ENCODE peak calls at places on chromosomes 1 and 21, in seven cellular contexts. T, P, F, J, W, X and I are unnamed samples.

GRCh38 chr1:169295846-169296245 is 71.8 kb downstream of the NME7 start:
- DNase-seq in T (no peak), P (no peak), F (no peak), J (no peak), W (no peak), X (no peak), I (no peak)

GRCh38 chr1:228039986-228040385 is 33.2 kb downstream of the WNT3A start:
- DNase-seq in T (no peak), P (no peak), F (no peak), J (no peak), W (no peak), X (no peak), I (no peak)

GRCh38 chr1:10615932-10616671 is 141.4 kb downstream of the PEX14 start:
- DNase-seq in T (no peak), P (no peak), F (no peak), J (no peak), W (no peak), X (no peak), I (no peak)

GRCh38 chr1:231827337-231828105 is 200.9 kb downstream of the DISC1 start:
- DNase-seq in T (no peak), P (peak), F (no peak), J (no peak), W (no peak), X (no peak), I (peak)

GRCh38 chr1:163186910-163187309 is 15.8 kb downstream of the RGS5 start:
- DNase-seq in T (no peak), P (no peak), F (no peak), J (no peak), W (no peak), X (no peak), I (no peak)

GRCh38 chr1:221100196-221100950 is 221.1 kb downstream of the HLX start:
- DNase-seq in T (no peak), P (peak), F (no peak), J (no peak), W (no peak), X (peak), I (peak)

GRCh38 chr21:31260790-31261189 is 83.3 kb downstream of the TIAM1 start:
- DNase-seq in T (no peak), P (peak), F (no peak), J (no peak), W (no peak), X (no peak), I (no peak)

GRCh38 chr1:55039342-55040082 is at the start of gene PCSK9:
- DNase-seq in T (peak), P (peak), F (no peak), J (peak), W (no peak), X (peak), I (peak)

GRCh38 chr1:45800899-45801298 is 2.5 kb upstream of the MAST2 start:
- DNase-seq in T (no peak), P (no peak), F (no peak), J (no peak), W (no peak), X (no peak), I (no peak)

GRCh38 chr1:89603651-89604413 is 29.1 kb upstream of the LRRC8C start:
- DNase-seq in T (no peak), P (peak), F (no peak), J (no peak), W (no peak), X (no peak), I (peak)

GRCh38 chr1:116286541-116286971 is 86.5 kb upstream of the ATP1A1 start:
- DNase-seq in T (no peak), P (peak), F (no peak), J (no peak), W (no peak), X (no peak), I (peak)

GRCh38 chr21:44639331-44639655 is 2.1 kb downstream of the KRTAP10-10 start:
- DNase-seq in T (no peak), P (no peak), F (no peak), J (no peak), W (no peak), X (no peak), I (no peak)

GRCh38 chr1:219505886-219506285 is 107.0 kb downstream of the ZC3H11B start:
- DNase-seq in T (no peak), P (no peak), F (no peak), J (no peak), W (no peak), X (no peak), I (peak)

GRCh38 chr1:178932966-178933603 is 62.2 kb upstream of the ANGPTL1 start:
- DNase-seq in T (no peak), P (no peak), F (no peak), J (no peak), W (no peak), X (no peak), I (no peak)

GRCh38 chr1:174777262-174777661 is 222.5 kb upstream of the CACYBP start:
- DNase-seq in T (no peak), P (no peak), F (peak), J (no peak), W (no peak), X (no peak), I (no peak)

GRCh38 chr1:207079706-207080246 is 8.9 kb upstream of the C4BPB start:
- DNase-seq in T (no peak), P (no peak), F (no peak), J (no peak), W (no peak), X (no peak), I (peak)

GRCh38 chr1:155219592-155220031 is 11.1 kb downstream of the MTX1 start:
- DNase-seq in T (peak), P (no peak), F (peak), J (peak), W (no peak), X (peak), I (no peak)

GRCh38 chr21:31196724-31197123 is 147.3 kb downstream of the TIAM1 start:
- DNase-seq in T (no peak), P (no peak), F (no peak), J (no peak), W (no peak), X (no peak), I (no peak)

GRCh38 chr1:3132685-3133084 is 63.7 kb downstream of the PRDM16 start:
- DNase-seq in T (no peak), P (no peak), F (no peak), J (no peak), W (no peak), X (no peak), I (no peak)

GRCh38 chr1:6052543-6053205 is 7.0 kb downstream of the KCNAB2 start:
- DNase-seq in T (peak), P (peak), F (peak), J (peak), W (peak), X (peak), I (peak)

GRCh38 chr21:25837545-25838263 is 102.9 kb downstream of the GABPA start:
- DNase-seq in T (no peak), P (peak), F (no peak), J (no peak), W (no peak), X (peak), I (peak)

GRCh38 chr1:116514708-116515525 is 55.9 kb downstream of the CD58 start:
- DNase-seq in T (no peak), P (no peak), F (no peak), J (no peak), W (peak), X (no peak), I (peak)

GRCh38 chr1:111956155-111956817 is 33.2 kb downstream of the KCND3 start:
- DNase-seq in T (no peak), P (no peak), F (no peak), J (no peak), W (no peak), X (no peak), I (no peak)

GRCh38 chr1:40312238-40313205 is 4.6 kb downstream of the COL9A2 start:
- DNase-seq in T (no peak), P (no peak), F (peak), J (peak), W (no peak), X (no peak), I (no peak)

GRCh38 chr1:212368073-212368484 is 46.6 kb downstream of the PACC1 start:
- DNase-seq in T (peak), P (peak), F (peak), J (peak), W (peak), X (peak), I (peak)

GRCh38 chr1:180920702-180921101 is 8.0 kb downstream of the KIAA1614 start:
- DNase-seq in T (peak), P (peak), F (no peak), J (no peak), W (no peak), X (no peak), I (no peak)

GRCh38 chr1:20074046-20074724 is 4.2 kb downstream of the PLA2G5 start:
- DNase-seq in T (no peak), P (peak), F (no peak), J (no peak), W (no peak), X (no peak), I (no peak)

GRCh38 chr1:20075345-20075744 is 5.4 kb downstream of the PLA2G5 start:
- DNase-seq in T (no peak), P (peak), F (no peak), J (no peak), W (no peak), X (no peak), I (no peak)

GRCh38 chr1:20076223-20076622 is 6.2 kb downstream of the PLA2G5 start:
- DNase-seq in T (no peak), P (no peak), F (no peak), J (no peak), W (no peak), X (no peak), I (no peak)

GRCh38 chr1:20073247-20073646 is 3.3 kb downstream of the PLA2G5 start:
- DNase-seq in T (no peak), P (no peak), F (peak), J (no peak), W (no peak), X (no peak), I (no peak)

DNA sequence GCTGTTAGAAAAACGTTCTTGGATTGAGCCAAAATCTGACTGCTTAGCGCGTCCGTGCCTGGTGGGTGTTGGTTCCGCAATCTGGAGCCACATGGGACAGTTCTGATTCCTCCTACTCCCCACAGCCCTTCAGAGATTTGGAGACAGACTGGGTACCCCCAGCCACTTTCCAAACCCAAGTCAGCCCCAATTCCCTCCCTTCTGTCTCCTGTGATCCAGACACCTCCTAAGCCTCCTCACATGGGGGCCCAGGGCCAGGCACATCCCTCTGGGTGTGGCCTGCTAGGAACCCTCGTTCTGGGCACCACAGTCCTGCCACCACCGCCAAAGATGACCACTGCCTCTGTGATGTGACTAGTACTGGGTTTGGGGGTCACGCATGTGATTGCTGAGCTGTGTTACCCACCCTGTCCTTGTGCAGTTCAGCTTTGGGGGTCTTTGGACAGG is 4.8 kb downstream of the PLA2G5 start:
- DNase-seq in T (no peak), P (peak), F (no peak), J (no peak), W (no peak), X (no peak), I (no peak)
- TF ChIP-seq EZH2phosphoT487 in T (no peak), P (no peak), F (no peak), J (no peak), W (no peak), X (no peak), I (no peak)

DNA sequence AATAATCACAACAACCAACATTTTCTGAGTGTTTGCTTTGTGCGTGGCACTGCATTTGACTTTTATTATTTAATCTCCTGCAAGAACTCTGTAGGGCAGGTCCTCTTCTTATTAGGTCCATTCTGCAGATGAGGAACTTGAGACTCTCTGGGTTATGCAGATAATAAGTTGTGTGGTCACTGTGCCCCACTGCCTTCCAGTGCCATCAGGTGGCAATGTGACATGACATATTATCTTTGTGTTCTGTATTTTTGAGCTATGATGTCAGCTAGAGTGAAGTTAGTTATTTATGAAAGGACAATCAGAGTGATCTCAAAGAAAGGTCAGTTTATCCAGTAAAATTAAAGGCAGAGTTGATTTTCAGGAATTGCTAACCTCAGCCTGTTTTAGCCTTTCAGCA is 196.0 kb downstream of the FMN2 start:
- DNase-seq in T (no peak), P (no peak), F (no peak), J (no peak), W (no peak), X (no peak), I (no peak)
- H3K4me2 ChIP-seq in T (no peak), P (peak), F (no peak), J (no peak), W (no peak), X (no peak), I (no peak)

GRCh38 chr1:23699280-23700179 is 7.9 kb downstream of the RPL11 start:
- DNase-seq in T (no peak), P (peak), F (no peak), J (no peak), W (no peak), X (no peak), I (no peak)
- TF ChIP-seq EZH2phosphoT487 in T (peak), P (no peak), F (no peak), J (no peak), W (no peak), X (no peak), I (no peak)

DNA sequence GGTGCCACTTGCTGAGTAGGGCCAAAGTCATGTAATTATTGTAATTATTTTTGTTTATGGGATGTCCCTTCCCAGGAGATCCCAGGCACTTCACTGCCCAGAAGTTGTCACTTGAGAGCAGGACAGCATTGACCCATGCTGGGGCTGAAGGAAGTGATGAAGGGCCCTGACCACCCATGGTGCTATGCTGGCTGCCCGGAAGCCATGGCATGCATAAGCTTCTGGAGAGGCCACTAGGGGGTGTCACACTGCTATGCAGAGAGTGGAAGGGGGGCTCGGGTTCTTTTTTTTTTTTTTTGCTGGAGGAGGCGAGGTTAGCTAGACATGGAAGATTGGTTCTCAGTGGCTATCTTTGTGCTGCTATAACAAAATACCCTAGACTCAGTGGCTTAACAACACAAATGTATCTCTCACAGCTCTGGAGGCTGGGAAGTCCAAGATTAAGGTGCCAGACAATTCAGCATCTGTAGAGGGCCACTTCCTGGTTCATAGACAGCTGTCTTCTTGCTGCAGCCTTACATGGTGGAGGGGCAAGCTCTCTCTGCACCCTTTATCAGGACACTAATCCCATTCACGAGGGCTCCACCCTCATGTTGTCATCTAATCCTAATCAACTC is 84.9 kb downstream of the CNIH3 start:
- DNase-seq in T (peak), P (peak), F (peak), J (peak), W (peak), X (no peak), I (peak)
- H3K4me2 ChIP-seq in T (no peak), P (no peak), F (no peak), J (no peak), W (no peak), X (no peak), I (no peak)

GRCh38 chr1:164263540-164263939 is 295.4 kb upstream of the PBX1 start:
- DNase-seq in T (no peak), P (peak), F (no peak), J (no peak), W (no peak), X (no peak), I (peak)
- TF ChIP-seq EZH2phosphoT487 in T (no peak), P (no peak), F (no peak), J (no peak), W (no peak), X (no peak), I (no peak)

GRCh38 chr21:43321611-43322010 is 105.3 kb downstream of the SIK1 start:
- DNase-seq in T (no peak), P (no peak), F (no peak), J (no peak), W (no peak), X (no peak), I (no peak)

GRCh38 chr21:43322311-43322710 is 104.6 kb downstream of the SIK1 start:
- DNase-seq in T (no peak), P (no peak), F (no peak), J (no peak), W (no peak), X (no peak), I (no peak)

GRCh38 chr21:43321111-43321510 is 105.8 kb downstream of the SIK1 start:
- DNase-seq in T (no peak), P (peak), F (no peak), J (no peak), W (no peak), X (peak), I (no peak)

GRCh38 chr21:43323244-43324005 is 103.5 kb downstream of the SIK1 start:
- DNase-seq in T (no peak), P (no peak), F (no peak), J (no peak), W (no peak), X (no peak), I (no peak)

DNA sequence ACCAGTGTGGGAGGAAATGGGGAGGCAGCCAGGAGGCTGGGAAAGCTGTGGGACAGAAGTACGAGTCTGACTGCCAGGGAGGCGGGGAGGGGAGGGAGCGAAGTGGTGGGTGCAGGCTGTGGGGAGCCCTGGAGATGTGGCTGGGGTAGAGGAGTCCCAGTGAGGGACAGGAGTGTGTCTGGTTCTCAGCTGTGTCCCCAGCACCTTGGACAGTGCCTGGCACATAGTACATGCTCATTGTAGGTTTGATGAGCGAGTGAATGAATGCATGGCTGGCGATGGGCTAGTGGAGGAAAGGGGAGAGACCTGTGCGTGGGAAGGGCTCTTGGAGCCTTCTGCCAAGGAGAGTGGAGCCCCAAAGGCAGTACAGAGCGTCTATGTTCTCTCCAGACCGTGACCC is 104.1 kb downstream of the SIK1 start:
- DNase-seq in T (no peak), P (peak), F (no peak), J (no peak), W (no peak), X (no peak), I (no peak)
- H3K4me2 ChIP-seq in T (no peak), P (no peak), F (no peak), J (no peak), W (no peak), X (no peak), I (no peak)